ENCODE peak calls at places on chromosomes 6 and 20, in four cellular contexts. J is cardiac muscle cell, Q is small intestine, V is IMR-90. G is an unnamed sample.

GRCh38 chr6:97630592-97630991 is 347.6 kb upstream of the MMS22L start:
- DNase-seq in J (no peak), Q (no peak), V (peak; percentile 41), G (no peak)

GRCh38 chr6:23589811-23590210 is 536.2 kb upstream of the NRSN1 start:
- DNase-seq in J (no peak), Q (no peak), V (no peak), G (no peak)

GRCh38 chr20:44597516-44597915 is 15.1 kb downstream of the PKIG start:
- DNase-seq in J (no peak), Q (no peak), V (no peak), G (no peak)

GRCh38 chr20:2101057-2101934 is at the start of gene STK35:
- DNase-seq in J (no peak), Q (peak; percentile 80), V (no peak), G (no peak)

GRCh38 chr6:127946388-127946787 is 45.5 kb upstream of the THEMIS start:
- DNase-seq in J (no peak), Q (no peak), V (no peak), G (no peak)

GRCh38 chr6:121548146-121548545 is 112.7 kb downstream of the GJA1 start:
- DNase-seq in J (no peak), Q (no peak), V (no peak), G (no peak)

GRCh38 chr6:35919085-35919826 is 1.6 kb downstream of the SRPK1 start:
- DNase-seq in J (no peak), Q (peak; percentile 58), V (peak; percentile 57), G (no peak)

GRCh38 chr6:124524821-124525220 is 437.4 kb upstream of the RNF217 start:
- DNase-seq in J (no peak), Q (no peak), V (no peak), G (no peak)

GRCh38 chr6:117423754-117424153 is 2.0 kb downstream of the ROS1 start:
- DNase-seq in J (no peak), Q (no peak), V (no peak), G (no peak)

GRCh38 chr20:54476336-54476928 is 1.0 kb downstream of the DOK5 start:
- DNase-seq in J (no peak), Q (no peak), V (no peak), G (no peak)

GRCh38 chr20:22407237-22408193 is 176.9 kb downstream of the FOXA2 start:
- DNase-seq in J (no peak), Q (no peak), V (no peak), G (no peak)

GRCh38 chr20:36881888-36882287 is 6.0 kb downstream of the TLDC2 start:
- DNase-seq in J (no peak), Q (peak; percentile 84), V (no peak), G (no peak)

GRCh38 chr6:44416103-44416502 is 28.6 kb downstream of the CDC5L start:
- DNase-seq in J (no peak), Q (peak; percentile 20), V (peak; percentile 58), G (no peak)

GRCh38 chr6:44116643-44117382 is 10.4 kb downstream of the MRPL14 start:
- DNase-seq in J (no peak), Q (no peak), V (peak; percentile 93), G (no peak)

GRCh38 chr6:160447350-160447749 is 99.2 kb downstream of the SLC22A3 start:
- DNase-seq in J (no peak), Q (no peak), V (no peak), G (no peak)

GRCh38 chr6:101539510-101540245 is 146.2 kb downstream of the GRIK2 start:
- DNase-seq in J (no peak), Q (no peak), V (peak; percentile 82), G (no peak)

GRCh38 chr20:7346026-7346425 is 578.5 kb downstream of the BMP2 start:
- DNase-seq in J (no peak), Q (no peak), V (no peak), G (no peak)

GRCh38 chr6:167828325-167828956 is 1.7 kb downstream of the AFDN start:
- DNase-seq in J (no peak), Q (peak; percentile 42), V (no peak), G (no peak)

GRCh38 chr6:53014034-53014433 is 18.9 kb upstream of the GSTA4 start:
- DNase-seq in J (no peak), Q (peak; percentile 56), V (peak; percentile 76), G (no peak)

GRCh38 chr6:170130771-170131241 is 160.1 kb downstream of the DLL1 start:
- DNase-seq in J (no peak), Q (no peak), V (no peak), G (peak; percentile 65)

GRCh38 chr6:41975276-41975675 is 33.7 kb upstream of the CCND3 start:
- DNase-seq in J (no peak), Q (no peak), V (no peak), G (no peak)
- H3K27ac ChIP-seq in J (no peak overlapping the region), Q (no peak overlapping the region), V (no peak overlapping the region), G (no peak overlapping the region)

DNA sequence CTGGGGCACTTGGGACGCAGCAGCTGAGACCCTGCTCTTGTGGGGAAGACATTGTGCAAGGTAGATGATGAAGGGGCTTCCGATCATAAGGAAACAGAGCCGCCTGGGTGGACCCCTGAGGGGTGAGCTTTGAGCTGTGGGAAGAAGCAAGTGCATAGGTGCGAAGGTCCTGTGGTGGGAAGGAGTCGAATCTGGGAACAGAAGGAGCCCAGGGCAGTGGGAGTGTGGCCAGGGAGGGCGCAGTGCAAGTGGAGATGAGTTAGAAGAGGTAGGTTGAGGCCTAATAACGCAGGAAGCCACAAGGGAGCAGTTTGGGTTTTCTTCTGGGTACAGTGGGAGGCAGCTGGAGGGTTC is 10.3 kb downstream of the RBM38 start:
- DNase-seq in J (no peak), Q (no peak), V (no peak), G (no peak)
- H3K4me3 ChIP-seq in J (no peak overlapping the region), Q (no peak overlapping the region), V (no peak overlapping the region), G (no peak overlapping the region)

DNA sequence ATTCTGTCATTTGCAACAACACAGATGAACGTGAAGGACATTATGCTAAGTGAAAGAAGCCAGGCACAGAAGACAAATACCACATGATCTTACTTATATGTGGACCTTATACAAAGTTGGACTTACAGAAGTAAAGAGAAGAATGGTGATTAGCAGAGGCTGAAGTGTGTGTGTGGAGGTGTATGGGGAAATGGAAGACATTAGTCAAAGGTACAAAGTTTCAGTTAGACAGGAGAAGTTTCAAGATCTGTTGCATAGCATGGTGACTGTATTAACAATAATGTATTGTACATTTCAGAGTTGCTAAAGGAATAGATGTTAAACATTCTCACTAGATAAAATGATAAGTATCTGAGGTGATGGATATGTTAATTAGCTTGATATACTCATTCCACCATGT is 348.3 kb upstream of the PRND start:
- DNase-seq in J (no peak), Q (no peak), V (no peak), G (no peak)
- H3K4me1 ChIP-seq in J (no peaks in the 10 kb centered on the region), Q (no peaks in the 10 kb centered on the region), V (peaks cover 4% of the 10 kb centered on the region), G (no peaks in the 10 kb centered on the region)

GRCh38 chr6:33786736-33787135 is 2.2 kb downstream of the LEMD2 start:
- DNase-seq in J (no peak), Q (no peak), V (no peak), G (no peak)
- H3K27ac ChIP-seq in J (no peak overlapping the region), Q (peak overlapping the region; percentile 35), V (no peak overlapping the region), G (no peak overlapping the region)

GRCh38 chr20:59404749-59405148 is 104.3 kb downstream of the EDN3 start:
- DNase-seq in J (no peak), Q (no peak), V (no peak), G (no peak)

GRCh38 chr20:59403962-59404314 is 103.5 kb downstream of the EDN3 start:
- DNase-seq in J (peak; percentile 19), Q (no peak), V (no peak), G (no peak)

GRCh38 chr20:59405226-59405815 is 104.9 kb downstream of the EDN3 start:
- DNase-seq in J (no peak), Q (no peak), V (no peak), G (no peak)

GRCh38 chr20:59402697-59403096 is 102.3 kb downstream of the EDN3 start:
- DNase-seq in J (no peak), Q (peak; percentile 58), V (no peak), G (no peak)

GRCh38 chr20:59403261-59403961 is 103.0 kb downstream of the EDN3 start:
- DNase-seq in J (peak; percentile 75), Q (peak; percentile 49), V (no peak), G (no peak)
- H3K4me3 ChIP-seq in J (peak overlapping the region; percentile 29), Q (no peak overlapping the region), V (no peak overlapping the region), G (no peak overlapping the region)

GRCh38 chr6:39225946-39226437 is 3.3 kb downstream of the KCNK5 start:
- DNase-seq in J (no peak), Q (peak; percentile 81), V (no peak), G (peak; percentile 24)

GRCh38 chr6:39228992-39229767 is at the start of gene KCNK5:
- DNase-seq in J (peak; percentile 90), Q (peak; percentile 94), V (peak; percentile 2), G (peak; percentile 93)

GRCh38 chr6:39228111-39228971 is 934 bp downstream of the KCNK5 start:
- DNase-seq in J (no peak), Q (peak; percentile 45), V (no peak), G (no peak)

GRCh38 chr6:39226606-39227300 is 2.5 kb downstream of the KCNK5 start:
- DNase-seq in J (no peak), Q (no peak), V (no peak), G (no peak)

GRCh38 chr6:39227476-39227875 is 1.8 kb downstream of the KCNK5 start:
- DNase-seq in J (no peak), Q (no peak), V (no peak), G (no peak)
- H3K4me1 ChIP-seq in J (no peaks in the 10 kb centered on the region), Q (peaks cover 21% of the 10 kb centered on the region), V (no peaks in the 10 kb centered on the region), G (no peaks in the 10 kb centered on the region)

GRCh38 chr6:37056439-37057127 is 51.1 kb downstream of the FGD2 start:
- DNase-seq in J (no peak), Q (no peak), V (peak; percentile 40), G (peak; percentile 64)
- H3K27ac ChIP-seq in J (no peak overlapping the region), Q (no peak overlapping the region), V (no peak overlapping the region), G (no peak overlapping the region)

GRCh38 chr20:58810116-58810878 is 40.4 kb downstream of the GNAS-AS1 start:
- DNase-seq in J (no peak), Q (no peak), V (peak; percentile 4), G (no peak)
- H3K4me3 ChIP-seq in J (no peak overlapping the region), Q (no peak overlapping the region), V (no peak overlapping the region), G (no peak overlapping the region)

GRCh38 chr20:47561175-47561574 is 59.5 kb downstream of the NCOA3 start:
- DNase-seq in J (peak; percentile 34), Q (no peak), V (peak; percentile 56), G (no peak)

GRCh38 chr20:47558295-47558694 is 56.6 kb downstream of the NCOA3 start:
- DNase-seq in J (no peak), Q (no peak), V (no peak), G (no peak)

GRCh38 chr20:47558699-47559098 is 57.0 kb downstream of the NCOA3 start:
- DNase-seq in J (no peak), Q (no peak), V (no peak), G (no peak)

GRCh38 chr20:47559141-47559540 is 57.5 kb downstream of the NCOA3 start:
- DNase-seq in J (no peak), Q (no peak), V (peak; percentile 24), G (no peak)

GRCh38 chr20:47561603-47562583 is 60.2 kb downstream of the NCOA3 start:
- DNase-seq in J (no peak), Q (no peak), V (no peak), G (no peak)
- H3K4me1 ChIP-seq in J (peaks cover 10% of the 10 kb centered on the region), Q (peaks cover 6% of the 10 kb centered on the region), V (peaks cover 14% of the 10 kb centered on the region), G (peaks cover 4% of the 10 kb centered on the region)

G was measured in aorta.